ENCODE peak calls at places on chromosomes 12 and 14, in nine cellular contexts. F is glomerular endothelial cell, S is Daoy, M is HS-5, X is HuH-7, K is EH, P is iris pigment epithelial cell, I is glutamatergic neuron, D is neuronal stem cell. R is an unnamed sample.

GRCh38 chr12:118052324-118053070 is 8.5 kb downstream of the WSB2 start:
- DNase-seq in F (peak; percentile 83), S (peak; percentile 98), M (peak; percentile 96), X (peak; percentile 77), K (peak; percentile 99), P (peak; percentile 93), I (no peak), D (no peak), R (peak; percentile 83)

GRCh38 chr12:124821252-124822200 is 42.1 kb downstream of the SCARB1 start:
- DNase-seq in F (no peak), S (no peak), M (no peak), X (peak; percentile 86), K (no peak), P (no peak), I (no peak), D (no peak), R (no peak)

GRCh38 chr12:124335426-124336183 is 40.7 kb downstream of the RFLNA start:
- DNase-seq in F (no peak), S (no peak), M (no peak), X (no peak), K (no peak), P (no peak), I (no peak), D (no peak), R (no peak)

GRCh38 chr12:42904683-42905418 is 315.3 kb upstream of the PRICKLE1 start:
- DNase-seq in F (no peak), S (no peak), M (no peak), X (no peak), K (no peak), P (no peak), I (no peak), D (no peak), R (no peak)

GRCh38 chr14:53432378-53432802 is 279.3 kb upstream of the DDHD1 start:
- DNase-seq in F (peak; percentile 20), S (peak; percentile 55), M (no peak), X (peak; percentile 48), K (peak; percentile 45), P (peak; percentile 50), I (peak; percentile 40), D (peak; percentile 18), R (no peak)

GRCh38 chr14:26993541-26993940 is 395.7 kb upstream of the NOVA1 start:
- DNase-seq in F (no peak), S (no peak), M (peak; percentile 58), X (no peak), K (no peak), P (no peak), I (no peak), D (no peak), R (no peak)

GRCh38 chr12:30725739-30726138 is 29.0 kb downstream of the CAPRIN2 start:
- DNase-seq in F (peak; percentile 48), S (peak; percentile 63), M (peak; percentile 58), X (no peak), K (peak; percentile 84), P (peak; percentile 78), I (no peak), D (no peak), R (peak; percentile 59)

GRCh38 chr14:63375772-63376171 is 57.0 kb upstream of the GPHB5 start:
- DNase-seq in F (no peak), S (no peak), M (no peak), X (no peak), K (no peak), P (peak; percentile 63), I (no peak), D (no peak), R (no peak)

GRCh38 chr14:92792885-92793284 is 1.2 kb upstream of the GOLGA5 start:
- DNase-seq in F (no peak), S (no peak), M (no peak), X (no peak), K (no peak), P (peak; percentile 44), I (no peak), D (no peak), R (no peak)

GRCh38 chr14:90373887-90374286 is 22.9 kb upstream of the CALM1 start:
- DNase-seq in F (no peak), S (peak; percentile 34), M (no peak), X (no peak), K (no peak), P (peak; percentile 54), I (no peak), D (no peak), R (no peak)

GRCh38 chr12:67940780-67941243 is 48.4 kb upstream of the IFNG-AS1 start:
- DNase-seq in F (no peak), S (peak; percentile 36), M (no peak), X (no peak), K (peak; percentile 85), P (peak; percentile 60), I (no peak), D (no peak), R (no peak)

GRCh38 chr12:123027726-123028445 is 47.4 kb downstream of the ARL6IP4 start:
- DNase-seq in F (no peak), S (no peak), M (no peak), X (no peak), K (no peak), P (no peak), I (no peak), D (no peak), R (no peak)

GRCh38 chr14:21612324-21612723 is 22.4 kb downstream of the OR10G2 start:
- DNase-seq in F (no peak), S (peak; percentile 13), M (no peak), X (peak; percentile 8), K (no peak), P (no peak), I (no peak), D (no peak), R (no peak)

GRCh38 chr14:75069811-75070145 is 337 bp downstream of the ZC2HC1C start:
- DNase-seq in F (no peak), S (no peak), M (no peak), X (peak; percentile 35), K (no peak), P (no peak), I (no peak), D (no peak), R (no peak)

GRCh38 chr14:29465095-29465494 is 462.6 kb downstream of the PRKD1 start:
- DNase-seq in F (no peak), S (no peak), M (no peak), X (no peak), K (no peak), P (no peak), I (no peak), D (no peak), R (no peak)

GRCh38 chr12:1457901-1458300 is 136.5 kb downstream of the FBXL14 start:
- DNase-seq in F (no peak), S (peak; percentile 51), M (peak; percentile 88), X (no peak), K (peak; percentile 97), P (peak; percentile 80), I (no peak), D (no peak), R (peak; percentile 80)

GRCh38 chr12:95178136-95178535 is 39.1 kb downstream of the FGD6 start:
- DNase-seq in F (no peak), S (no peak), M (no peak), X (no peak), K (no peak), P (no peak), I (no peak), D (no peak), R (no peak)

GRCh38 chr14:76771432-76771980 is 10.2 kb downstream of the VASH1 start:
- DNase-seq in F (no peak), S (no peak), M (no peak), X (no peak), K (no peak), P (no peak), I (no peak), D (no peak), R (no peak)

GRCh38 chr12:49946086-49946485 is 4.5 kb upstream of the AQP2 start:
- DNase-seq in F (no peak), S (no peak), M (no peak), X (no peak), K (no peak), P (no peak), I (no peak), D (no peak), R (no peak)

GRCh38 chr12:41992029-41992428 is 152.6 kb downstream of the GXYLT1 start:
- DNase-seq in F (no peak), S (no peak), M (no peak), X (no peak), K (no peak), P (peak; percentile 3), I (no peak), D (no peak), R (no peak)

GRCh38 chr12:52152905-52153317 is 38.9 kb downstream of the KRT80 start:
- DNase-seq in F (no peak), S (no peak), M (no peak), X (no peak), K (no peak), P (no peak), I (no peak), D (no peak), R (no peak)

GRCh38 chr14:54257424-54257823 is 139.4 kb upstream of the CDKN3 start:
- DNase-seq in F (no peak), S (no peak), M (no peak), X (no peak), K (peak; percentile 14), P (no peak), I (no peak), D (peak; percentile 92), R (no peak)

GRCh38 chr12:21054334-21054733 is 76.7 kb upstream of the SLCO1B1 start:
- DNase-seq in F (no peak), S (no peak), M (peak; percentile 78), X (no peak), K (no peak), P (peak; percentile 41), I (no peak), D (no peak), R (no peak)

GRCh38 chr14:55749201-55749812 is 169.3 kb downstream of the KTN1 start:
- DNase-seq in F (no peak), S (no peak), M (no peak), X (peak; percentile 28), K (peak; percentile 8), P (peak; percentile 34), I (no peak), D (no peak), R (no peak)

GRCh38 chr12:3233813-3234212 is 156.6 kb downstream of the TSPAN9 start:
- DNase-seq in F (no peak), S (no peak), M (no peak), X (no peak), K (no peak), P (no peak), I (no peak), D (no peak), R (no peak)

GRCh38 chr14:101231828-101232227 is 328.3 kb upstream of the RTL1 start:
- DNase-seq in F (no peak), S (no peak), M (no peak), X (no peak), K (no peak), P (no peak), I (no peak), D (no peak), R (no peak)

GRCh38 chr12:102316723-102317122 is 119.1 kb upstream of the PMCH start:
- DNase-seq in F (no peak), S (no peak), M (no peak), X (no peak), K (no peak), P (no peak), I (no peak), D (no peak), R (no peak)

GRCh38 chr14:103398427-103399195 is 13.4 kb downstream of the MARK3 start:
- DNase-seq in F (no peak), S (peak; percentile 56), M (no peak), X (no peak), K (peak; percentile 57), P (peak; percentile 79), I (no peak), D (no peak), R (no peak)

GRCh38 chr12:109888179-109889020 is 8.1 kb upstream of the GLTP start:
- DNase-seq in F (peak; percentile 56), S (peak; percentile 86), M (peak; percentile 99), X (no peak), K (peak; percentile 97), P (peak; percentile 96), I (no peak), D (no peak), R (peak; percentile 86)

GRCh38 chr14:90517431-90517841 is 120.6 kb downstream of the CALM1 start:
- DNase-seq in F (no peak), S (no peak), M (no peak), X (no peak), K (no peak), P (no peak), I (no peak), D (no peak), R (no peak)

GRCh38 chr14:58669556-58670200 is 31.9 kb downstream of the DACT1 start:
- DNase-seq in F (no peak), S (no peak), M (no peak), X (no peak), K (no peak), P (no peak), I (no peak), D (no peak), R (no peak)

R was measured in AG04449.